ENCODE peak calls at places on chromosomes 2 and 18, in four cellular contexts. One of them, this sample, is unnamed.
A peak's percentile ranks its signal among the peaks of the same experiment; 100 is the strongest.

GRCh38 chr2:43426305-43427031 is 169.4 kb downstream of the THADA start:
- DNase-seq in right cardiac atrium: peak; percentile 68
- DNase-seq in memory B cell: peak; percentile 46
- DNase-seq in nephron progenitor cell: no peak
- DNase-seq in this sample: no peak

GRCh38 chr2:14751581-14751980 is 119.1 kb downstream of the LRATD1 start:
- DNase-seq in right cardiac atrium: no peak
- DNase-seq in memory B cell: no peak
- DNase-seq in nephron progenitor cell: no peak
- DNase-seq in this sample: no peak

GRCh38 chr2:40421643-40422297 is 30.1 kb downstream of the SLC8A1 start:
- DNase-seq in right cardiac atrium: peak; percentile 54
- DNase-seq in memory B cell: no peak
- DNase-seq in nephron progenitor cell: no peak
- DNase-seq in this sample: no peak

GRCh38 chr2:20472569-20472968 is 25.7 kb downstream of the RHOB start:
- DNase-seq in right cardiac atrium: no peak
- DNase-seq in memory B cell: no peak
- DNase-seq in nephron progenitor cell: no peak
- DNase-seq in this sample: peak; percentile 9

GRCh38 chr2:46650556-46651001 is 171.2 kb downstream of the TMEM247 start:
- DNase-seq in right cardiac atrium: peak; percentile 77
- DNase-seq in memory B cell: peak; percentile 73
- DNase-seq in nephron progenitor cell: peak; percentile 73
- DNase-seq in this sample: peak; percentile 80

GRCh38 chr2:221097568-221097915 is 474.6 kb downstream of the EPHA4 start:
- DNase-seq in right cardiac atrium: no peak
- DNase-seq in memory B cell: no peak
- DNase-seq in nephron progenitor cell: no peak
- DNase-seq in this sample: peak; percentile 34

GRCh38 chr2:231411871-231412615 is 16.5 kb downstream of the B3GNT7 start:
- DNase-seq in right cardiac atrium: peak; percentile 94
- DNase-seq in memory B cell: peak; percentile 82
- DNase-seq in nephron progenitor cell: peak; percentile 92
- DNase-seq in this sample: peak; percentile 92

GRCh38 chr2:95728878-95729511 is 137.2 kb downstream of the TRIM43 start:
- DNase-seq in right cardiac atrium: peak; percentile 77
- DNase-seq in memory B cell: peak; percentile 12
- DNase-seq in nephron progenitor cell: peak; percentile 52
- DNase-seq in this sample: peak; percentile 81

GRCh38 chr2:100237770-100238169 is 84.5 kb downstream of the LONRF2 start:
- DNase-seq in right cardiac atrium: no peak
- DNase-seq in memory B cell: no peak
- DNase-seq in nephron progenitor cell: peak; percentile 18
- DNase-seq in this sample: peak; percentile 23

GRCh38 chr2:111711270-111711669 is 172.7 kb downstream of the ANAPC1 start:
- DNase-seq in right cardiac atrium: no peak
- DNase-seq in memory B cell: no peak
- DNase-seq in nephron progenitor cell: no peak
- DNase-seq in this sample: no peak

GRCh38 chr2:86598966-86599365 is 24.7 kb downstream of the RNF103 start:
- DNase-seq in right cardiac atrium: no peak
- DNase-seq in memory B cell: no peak
- DNase-seq in nephron progenitor cell: no peak
- DNase-seq in this sample: no peak

GRCh38 chr18:43442571-43442970 is 165.3 kb upstream of the SYT4 start:
- DNase-seq in right cardiac atrium: no peak
- DNase-seq in memory B cell: no peak
- DNase-seq in nephron progenitor cell: no peak
- DNase-seq in this sample: no peak

GRCh38 chr2:143165291-143165690 is 36.1 kb downstream of the ARHGAP15 start:
- DNase-seq in right cardiac atrium: no peak
- DNase-seq in memory B cell: no peak
- DNase-seq in nephron progenitor cell: no peak
- DNase-seq in this sample: no peak

GRCh38 chr18:57025525-57025924 is 121.4 kb upstream of the BOD1L2 start:
- DNase-seq in right cardiac atrium: no peak
- DNase-seq in memory B cell: no peak
- DNase-seq in nephron progenitor cell: peak; percentile 38
- DNase-seq in this sample: no peak